ENCODE peak calls at places on chromosome 11, in six cellular contexts. H is nucleus accumbens, G is left lung, B is NCI-H1105, J is choroid plexus epithelial cell, I is naive B cell. K is an unnamed sample.

GRCh38 chr11:14414470-14415461 is 55.8 kb upstream of the RRAS2 start:
- DNase-seq in I (peak), G (no peak), J (peak), H (no peak), B (no peak), K (no peak)

GRCh38 chr11:105960252-105961245 is 61.5 kb downstream of the MSANTD4 start:
- DNase-seq in J (no peak), H (no peak), B (peak), I (no peak), G (peak), K (no peak)

GRCh38 chr11:101436511-101437142 is 147.2 kb downstream of the TRPC6 start:
- DNase-seq in I (no peak), B (peak), G (no peak), H (no peak), J (peak), K (peak)

GRCh38 chr11:28566643-28567042 is 458.5 kb downstream of the METTL15 start:
- DNase-seq in B (no peak), J (peak), H (peak), G (peak), I (no peak), K (peak)

GRCh38 chr11:60634151-60634550 is 65.3 kb upstream of the MS4A8 start:
- DNase-seq in B (no peak), G (no peak), I (peak), J (peak), H (no peak), K (no peak)

GRCh38 chr11:22521226-22521625 is 104.4 kb downstream of the FANCF start:
- DNase-seq in I (no peak), H (no peak), G (no peak), B (no peak), J (peak), K (peak)

GRCh38 chr11:94593030-94593429 is 25.9 kb downstream of the PIWIL4 start:
- DNase-seq in H (no peak), J (peak), B (no peak), G (no peak), I (no peak), K (no peak)

GRCh38 chr11:10728779-10729472 is 22.1 kb upstream of the CTR9 start:
- DNase-seq in J (peak), G (no peak), B (no peak), H (peak), I (no peak), K (no peak)

GRCh38 chr11:69094111-69094914 is 45.6 kb downstream of the TPCN2 start:
- DNase-seq in B (no peak), G (peak), J (no peak), I (no peak), H (no peak), K (peak)

GRCh38 chr11:122897606-122898210 is 15.1 kb downstream of the JHY start:
- DNase-seq in I (no peak), G (no peak), B (no peak), J (peak), H (no peak), K (peak)

GRCh38 chr11:118859995-118860394 is 23.7 kb upstream of the CXCR5 start:
- DNase-seq in J (no peak), B (no peak), G (no peak), H (no peak), I (no peak), K (no peak)

GRCh38 chr11:122375687-122376399 is 259.8 kb upstream of the BLID start:
- DNase-seq in J (no peak), I (no peak), H (no peak), G (no peak), B (no peak), K (peak)

GRCh38 chr11:19846654-19847330 is 134.2 kb downstream of the NAV2 start:
- DNase-seq in G (no peak), I (no peak), J (peak), B (peak), H (peak), K (peak)

GRCh38 chr11:18310800-18311340 is 11.1 kb downstream of the HPS5 start:
- DNase-seq in B (no peak), I (peak), J (peak), H (no peak), G (no peak), K (peak)

GRCh38 chr11:61776561-61777075 is 15.8 kb downstream of the TMEM258 start:
- DNase-seq in B (no peak), G (peak), J (peak), I (peak), H (peak), K (peak)

GRCh38 chr11:76330651-76331050 is 50.3 kb downstream of the THAP12 start:
- DNase-seq in I (no peak), H (no peak), J (no peak), G (no peak), B (no peak), K (no peak)